ENCODE peak calls at places on chromosomes 7 and 10, in six cellular contexts. H, G, K, C, O and Z are unnamed samples.

GRCh38 chr10:33706191-33706590 is 371.7 kb upstream of the NRP1 start:
- DNase-seq in H (peak; percentile 82), G (peak; percentile 11), K (peak; percentile 54), C (peak; percentile 18), O (peak; percentile 57), Z (no peak)

GRCh38 chr10:118035358-118036031 is 11.2 kb downstream of the RAB11FIP2 start:
- DNase-seq in H (no peak), G (no peak), K (no peak), C (no peak), O (no peak), Z (no peak)

GRCh38 chr7:35701287-35701686 is 6.4 kb upstream of the HERPUD2 start:
- DNase-seq in H (no peak), G (no peak), K (no peak), C (no peak), O (no peak), Z (no peak)

GRCh38 chr10:29160110-29160669 is 128.7 kb upstream of the LYZL1 start:
- DNase-seq in H (peak; percentile 96), G (no peak), K (no peak), C (no peak), O (no peak), Z (peak; percentile 76)

GRCh38 chr7:79504607-79505389 is 51.3 kb upstream of the MAGI2 start:
- DNase-seq in H (no peak), G (no peak), K (no peak), C (no peak), O (no peak), Z (peak; percentile 18)

GRCh38 chr7:2399848-2400587 is 3.4 kb upstream of the CHST12 start:
- DNase-seq in H (peak; percentile 70), G (peak; percentile 75), K (peak; percentile 76), C (peak; percentile 86), O (peak; percentile 84), Z (peak; percentile 93)

GRCh38 chr7:107563072-107563760 is 504 bp downstream of the COG5 start:
- DNase-seq in H (no peak), G (no peak), K (no peak), C (no peak), O (peak; percentile 55), Z (peak; percentile 68)

GRCh38 chr10:48814933-48815332 is 124.7 kb downstream of the LRRC18 start:
- DNase-seq in H (no peak), G (no peak), K (no peak), C (no peak), O (no peak), Z (no peak)

GRCh38 chr10:124671486-124672075 is 72.6 kb downstream of the FAM53B start:
- DNase-seq in H (peak; percentile 72), G (no peak), K (peak; percentile 86), C (peak; percentile 75), O (no peak), Z (peak; percentile 49)

GRCh38 chr10:83062871-83063270 is 1076.4 kb upstream of the GHITM start:
- DNase-seq in H (no peak), G (no peak), K (no peak), C (no peak), O (no peak), Z (no peak)

GRCh38 chr7:67791918-67792317 is 795.3 kb downstream of the TYW1 start:
- DNase-seq in H (no peak), G (no peak), K (no peak), C (no peak), O (no peak), Z (no peak)

GRCh38 chr10:63666836-63667383 is 145.7 kb downstream of the REEP3 start:
- DNase-seq in H (peak; percentile 49), G (no peak), K (no peak), C (no peak), O (no peak), Z (no peak)

GRCh38 chr7:36045830-36046341 is 107.2 kb upstream of the EEPD1 start:
- DNase-seq in H (no peak), G (no peak), K (no peak), C (no peak), O (peak; percentile 56), Z (no peak)

GRCh38 chr10:11611248-11612003 is at the start of gene USP6NL:
- DNase-seq in H (peak; percentile 82), G (peak; percentile 94), K (peak; percentile 92), C (peak; percentile 93), O (peak; percentile 83), Z (peak; percentile 90)

GRCh38 chr7:120165231-120165630 is 107.7 kb upstream of the KCND2 start:
- DNase-seq in H (no peak), G (no peak), K (no peak), C (no peak), O (no peak), Z (no peak)

GRCh38 chr10:51528527-51528926 is 170.9 kb downstream of the CSTF2T start:
- DNase-seq in H (no peak), G (no peak), K (no peak), C (no peak), O (no peak), Z (no peak)

GRCh38 chr7:5296015-5296621 is 13.4 kb downstream of the SLC29A4 start:
- DNase-seq in H (no peak), G (no peak), K (no peak), C (no peak), O (no peak), Z (no peak)

GRCh38 chr7:98559958-98560357 is 57.1 kb upstream of the NPTX2 start:
- DNase-seq in H (no peak), G (no peak), K (no peak), C (no peak), O (no peak), Z (no peak)

GRCh38 chr10:1738950-1739349 is 1.6 kb upstream of the ADARB2 start:
- DNase-seq in H (no peak), G (no peak), K (no peak), C (no peak), O (no peak), Z (no peak)

GRCh38 chr10:129099992-129100391 is 367.0 kb upstream of the MGMT start:
- DNase-seq in H (no peak), G (no peak), K (no peak), C (no peak), O (no peak), Z (peak; percentile 20)

GRCh38 chr10:111109506-111110242 is 32.8 kb downstream of the ADRA2A start:
- DNase-seq in H (no peak), G (no peak), K (no peak), C (no peak), O (no peak), Z (no peak)

GRCh38 chr10:79070091-79070610 is 1.4 kb downstream of the ZMIZ1 start:
- DNase-seq in H (no peak), G (peak; percentile 52), K (peak; percentile 79), C (peak; percentile 71), O (no peak), Z (peak; percentile 37)

GRCh38 chr10:124736491-124737136 is 7.6 kb downstream of the FAM53B start:
- DNase-seq in H (peak; percentile 65), G (peak; percentile 86), K (peak; percentile 95), C (peak; percentile 86), O (no peak), Z (peak; percentile 88)

GRCh38 chr10:56298941-56299340 is 62.1 kb downstream of the ZWINT start:
- DNase-seq in H (no peak), G (no peak), K (no peak), C (no peak), O (no peak), Z (no peak)

GRCh38 chr7:5284304-5285281 is 1.9 kb downstream of the SLC29A4 start:
- DNase-seq in H (no peak), G (peak; percentile 56), K (no peak), C (no peak), O (no peak), Z (peak; percentile 42)

DNA sequence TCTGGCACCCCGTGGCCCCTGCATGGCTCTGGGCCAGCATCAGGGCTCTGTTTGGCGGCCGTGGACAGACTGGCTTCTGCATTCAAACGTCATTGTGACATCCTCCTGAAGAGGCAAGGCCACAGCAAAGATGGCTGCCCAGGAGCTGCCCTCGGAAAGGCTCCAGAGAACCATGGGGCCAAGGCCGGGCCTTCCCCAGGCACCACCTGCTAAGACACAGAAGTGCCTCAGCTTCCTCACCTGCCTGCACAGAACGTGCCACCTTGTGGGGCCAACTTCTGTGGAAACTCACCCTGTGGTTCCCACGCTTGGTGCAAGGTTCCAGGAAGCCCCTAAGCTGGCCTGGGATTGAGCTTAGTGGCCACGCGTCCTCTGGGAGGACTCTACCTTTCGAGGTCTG is 396.9 kb downstream of the PTPRN2 start:
- DNase-seq in H (no peak), G (no peak), K (no peak), C (no peak), O (no peak), Z (no peak)
- H3K9me3 ChIP-seq in H (peaks cover 45% of the 10 kb centered on the region), G (peaks cover under 1% of the 10 kb centered on the region), K (peaks cover 11% of the 10 kb centered on the region), C (peaks cover 10% of the 10 kb centered on the region), O (peaks cover 33% of the 10 kb centered on the region), Z (no peaks in the 10 kb centered on the region)

GRCh38 chr10:85979598-85979997 is 387.0 kb downstream of the GRID1 start:
- DNase-seq in H (no peak), G (no peak), K (no peak), C (no peak), O (no peak), Z (no peak)

GRCh38 chr10:85986777-85987176 is 379.8 kb downstream of the GRID1 start:
- DNase-seq in H (peak; percentile 4), G (no peak), K (no peak), C (no peak), O (no peak), Z (no peak)

GRCh38 chr10:85977642-85978041 is 389.0 kb downstream of the GRID1 start:
- DNase-seq in H (no peak), G (no peak), K (no peak), C (no peak), O (no peak), Z (no peak)

GRCh38 chr10:85978566-85979358 is 387.8 kb downstream of the GRID1 start:
- DNase-seq in H (peak; percentile 32), G (no peak), K (no peak), C (no peak), O (no peak), Z (no peak)

DNA sequence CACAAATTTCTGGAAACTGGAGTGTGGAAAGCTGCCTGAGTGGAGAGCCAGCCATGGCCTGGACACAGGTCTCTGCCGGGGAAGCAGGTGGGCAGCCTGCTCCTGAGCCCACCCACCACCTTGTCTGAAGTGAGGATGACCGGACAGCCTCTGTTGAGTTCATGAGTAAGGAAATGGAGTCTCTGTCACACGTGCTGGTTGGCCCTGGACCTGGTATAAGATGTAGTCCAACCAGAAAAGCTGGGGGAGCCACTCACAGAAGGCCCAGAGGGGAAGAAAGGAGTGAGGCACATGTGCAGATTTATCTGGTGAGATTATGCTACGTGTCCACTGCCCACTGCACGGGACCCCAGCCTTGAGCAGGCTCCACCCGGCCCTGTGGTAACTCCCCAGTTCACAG is 383.5 kb downstream of the GRID1 start:
- DNase-seq in H (no peak), G (no peak), K (no peak), C (no peak), O (no peak), Z (no peak)
- H3K9me3 ChIP-seq in H (no peaks in the 10 kb centered on the region), G (no peaks in the 10 kb centered on the region), K (no peaks in the 10 kb centered on the region), C (no peaks in the 10 kb centered on the region), O (no peaks in the 10 kb centered on the region), Z (no peaks in the 10 kb centered on the region)

GRCh38 chr10:43491855-43492254 is 54.9 kb downstream of the ZNF487 start:
- DNase-seq in H (no peak), G (no peak), K (no peak), C (no peak), O (no peak), Z (no peak)
- H3K9me3 ChIP-seq in H (no peaks in the 10 kb centered on the region), G (no peaks in the 10 kb centered on the region), K (peaks cover 5% of the 10 kb centered on the region), C (no peaks in the 10 kb centered on the region), O (no peaks in the 10 kb centered on the region), Z (no peaks in the 10 kb centered on the region)

DNA sequence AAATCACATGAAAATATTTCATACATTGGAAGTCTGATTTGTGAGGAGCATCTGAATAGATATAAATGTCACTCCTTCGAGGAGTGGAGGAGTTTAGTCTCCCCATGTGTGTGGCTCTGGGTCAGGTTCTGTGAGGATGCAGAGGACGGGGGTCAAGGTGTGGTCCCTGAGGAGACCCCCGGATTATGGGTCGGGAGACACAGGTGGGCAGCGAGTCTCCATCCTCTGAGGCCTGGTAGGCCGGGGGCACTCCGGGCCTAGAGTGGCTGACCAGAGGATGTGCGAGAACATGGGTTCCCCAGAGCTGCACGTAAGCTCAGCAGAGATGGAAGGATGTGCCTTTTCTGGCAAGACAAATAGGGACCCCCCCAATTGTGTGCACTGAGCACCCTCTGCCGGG is 93.4 kb upstream of the TCERG1L start:
- DNase-seq in H (no peak), G (no peak), K (no peak), C (no peak), O (no peak), Z (no peak)
- H3K9me3 ChIP-seq in H (peaks cover 49% of the 10 kb centered on the region), G (no peaks in the 10 kb centered on the region), K (no peaks in the 10 kb centered on the region), C (no peaks in the 10 kb centered on the region), O (no peaks in the 10 kb centered on the region), Z (no peaks in the 10 kb centered on the region)